ENCODE peak calls at places on chromosomes 6 and 20, in five cellular contexts. D is IMR-90; O is brain microvascular endothelial cell; E is CD8-positive, alpha-beta T cell; W is AG04450. J is an unnamed sample.

GRCh38 chr20:47205577-47206123 is 150.8 kb downstream of the ZMYND8 start:
- DNase-seq in D (peak), O (peak), E (no peak), W (peak), J (no peak)

GRCh38 chr6:36130672-36131516 is 581 bp downstream of the MAPK13 start:
- DNase-seq in D (no peak), O (no peak), E (peak), W (no peak), J (no peak)

GRCh38 chr20:44247676-44248419 is 740 bp downstream of the GDAP1L1 start:
- DNase-seq in D (peak), O (peak), E (no peak), W (no peak), J (no peak)

GRCh38 chr6:92888316-92888715 is 531.0 kb downstream of the EPHA7 start:
- DNase-seq in D (no peak), O (no peak), E (no peak), W (no peak), J (no peak)

GRCh38 chr20:12597491-12597890 is 411.3 kb upstream of the SPTLC3 start:
- DNase-seq in D (no peak), O (no peak), E (no peak), W (no peak), J (no peak)

GRCh38 chr6:39929039-39929732 is 5.1 kb downstream of the MOCS1 start:
- DNase-seq in D (no peak), O (peak), E (no peak), W (no peak), J (no peak)

GRCh38 chr20:33753763-33754162 is 22.0 kb downstream of the ZNF341 start:
- DNase-seq in D (peak), O (peak), E (no peak), W (no peak), J (no peak)

GRCh38 chr6:52232990-52233389 is 11.3 kb downstream of the IL17F start:
- DNase-seq in D (no peak), O (no peak), E (no peak), W (no peak), J (no peak)

GRCh38 chr20:48142258-48142657 is 357.0 kb upstream of the SULF2 start:
- DNase-seq in D (no peak), O (no peak), E (no peak), W (no peak), J (no peak)

GRCh38 chr6:142300758-142301251 is 1.0 kb upstream of the ADGRG6 start:
- DNase-seq in D (peak), O (peak), E (no peak), W (no peak), J (no peak)

GRCh38 chr20:60035-60918 is 27.2 kb upstream of the DEFB125 start:
- DNase-seq in D (no peak), O (no peak), E (no peak), W (no peak), J (no peak)

DNA sequence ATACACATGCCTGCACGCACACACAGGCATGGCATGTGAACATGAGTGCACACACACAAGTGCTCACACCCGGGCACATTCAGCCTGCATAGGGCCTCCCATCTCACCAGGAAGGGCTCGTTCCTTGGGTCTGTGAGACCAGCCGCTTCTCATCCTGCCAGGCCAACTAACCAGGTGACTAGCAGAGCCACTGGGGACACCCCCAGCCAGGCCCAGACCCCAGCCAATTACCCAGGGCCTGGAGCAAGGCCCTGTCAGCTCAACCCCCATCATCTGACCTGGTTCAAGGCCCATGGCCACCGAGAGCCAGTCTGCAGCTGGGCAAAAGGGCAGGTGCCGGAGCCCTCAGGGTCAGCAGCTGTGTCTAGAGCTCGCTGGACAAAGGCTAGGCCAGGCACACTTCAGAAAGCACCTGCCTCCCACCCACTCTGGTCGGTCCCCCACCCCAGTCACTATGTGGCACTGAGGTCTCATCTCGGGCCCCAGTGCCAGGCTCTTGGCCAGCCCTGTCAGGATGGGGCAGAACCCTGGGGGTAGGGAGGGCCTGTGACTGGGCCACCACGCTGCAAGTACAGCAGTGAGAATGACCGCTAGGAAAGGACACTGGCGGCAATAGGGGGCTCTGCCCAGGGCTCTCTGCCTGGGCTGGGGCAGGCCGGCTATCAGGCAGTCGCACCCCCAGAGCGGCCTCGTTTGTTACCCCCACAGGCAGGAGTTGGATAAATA is 26.8 kb upstream of the MRGBP start:
- DNase-seq in D (no peak), O (no peak), E (no peak), W (no peak), J (no peak)
- TF ChIP-seq CTCF in D (no peak), O (no peak), E (no peak), W (no peak), J (no peak)

GRCh38 chr6:159169193-159169555 is at the start of gene FNDC1:
- DNase-seq in D (no peak), O (no peak), E (no peak), W (no peak), J (no peak)
- H3K4me3 ChIP-seq in D (peak), O (peak), E (no peak), W (peak), J (peak)

GRCh38 chr20:38315290-38315966 is 11.5 kb downstream of the BPI start:
- DNase-seq in D (peak), O (peak), E (no peak), W (no peak), J (no peak)
- TF ChIP-seq CTCF in D (no peak), O (peak), E (no peak), W (peak), J (peak)

GRCh38 chr20:31638816-31639215 is 1.1 kb downstream of the COX4I2 start:
- DNase-seq in D (no peak), O (no peak), E (no peak), W (no peak), J (no peak)

GRCh38 chr20:31637660-31638059 is at the start of gene COX4I2:
- DNase-seq in D (no peak), O (no peak), E (no peak), W (no peak), J (no peak)

GRCh38 chr20:31640259-31640658 is 2.5 kb downstream of the COX4I2 start:
- DNase-seq in D (no peak), O (no peak), E (no peak), W (no peak), J (no peak)

GRCh38 chr20:31641391-31641790 is 3.7 kb downstream of the COX4I2 start:
- DNase-seq in D (no peak), O (no peak), E (no peak), W (no peak), J (no peak)

DNA sequence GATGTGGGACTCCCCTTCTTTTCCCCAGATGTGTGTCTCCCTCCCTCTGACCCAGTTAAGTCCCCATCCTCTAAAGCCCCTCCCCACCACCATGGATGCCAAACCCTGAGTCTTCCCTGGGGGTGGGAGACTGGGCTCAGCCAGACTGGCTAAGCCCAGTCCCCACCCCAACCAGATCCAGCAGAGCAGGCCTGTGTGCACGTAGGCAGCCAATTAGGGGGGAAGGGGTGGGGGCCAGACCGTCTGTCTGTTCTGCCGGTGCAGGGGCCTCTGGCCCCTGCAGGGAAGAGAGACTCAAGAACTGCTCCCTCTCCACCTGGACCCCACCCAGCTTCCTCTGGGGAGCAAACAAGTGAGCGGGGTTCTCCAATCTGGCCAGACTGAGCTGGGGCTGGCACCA is 605 bp downstream of the COX4I2 start:
- DNase-seq in D (no peak), O (no peak), E (no peak), W (no peak), J (no peak)
- H3K4me3 ChIP-seq in D (no peak), O (no peak), E (no peak), W (no peak), J (no peak)

DNA sequence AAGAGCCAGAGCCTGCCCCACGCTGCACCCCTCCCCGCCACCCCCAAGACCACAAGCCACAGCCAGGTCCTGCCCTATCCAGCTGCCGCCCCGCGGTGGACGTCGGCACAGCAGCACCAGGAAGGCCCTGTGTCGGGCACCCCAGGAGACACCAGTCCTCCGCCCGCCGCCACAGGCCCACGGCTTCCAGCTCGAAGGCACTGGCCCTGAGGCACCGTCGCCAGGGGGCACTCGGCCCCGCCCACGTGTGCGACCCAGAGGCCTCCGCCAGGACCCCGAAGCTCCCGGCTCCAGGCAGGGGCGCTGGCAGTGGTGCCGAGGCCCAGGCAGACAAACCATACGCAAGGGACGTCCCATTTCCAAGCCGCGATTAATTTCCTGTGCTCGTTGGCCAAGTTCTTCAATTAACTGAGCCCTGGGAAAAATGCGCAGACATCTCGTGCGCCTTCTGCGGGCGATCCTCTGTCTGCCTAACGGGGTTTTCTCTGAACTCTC is 19.4 kb downstream of the KCNQ2 start:
- DNase-seq in D (no peak), O (no peak), E (no peak), W (no peak), J (no peak)
- TF ChIP-seq CTCF in D (no peak), O (peak), E (no peak), W (no peak), J (no peak)

GRCh38 chr20:23035731-23036130 is 619 bp downstream of the SSTR4 start:
- DNase-seq in D (no peak), O (no peak), E (no peak), W (no peak), J (no peak)
- H3K4me3 ChIP-seq in D (no peak), O (no peak), E (no peak), W (no peak), J (no peak)

J was measured in epithelial cell of proximal tubule.